ENCODE peak calls at places on chromosomes 13 and 19, in seven cellular contexts. R, Y, Q, A, I, F and K are unnamed samples.
A peak's percentile ranks its signal among the peaks of the same experiment; 100 is the strongest.

GRCh38 chr13:94758571-94758970 is 46.2 kb upstream of the SOX21 start:
- DNase-seq in R (no peak), F (no peak), I (no peak), Y (no peak), Q (no peak), A (no peak), K (no peak)

GRCh38 chr13:76754414-76754813 is 131.8 kb downstream of the KCTD12 start:
- DNase-seq in I (peak; percentile 43), R (no peak), Y (no peak), Q (no peak), A (no peak), F (peak; percentile 26), K (no peak)

GRCh38 chr19:42032428-42032827 is 37.6 kb downstream of the GRIK5 start:
- DNase-seq in Y (no peak), I (no peak), A (no peak), R (no peak), F (no peak), Q (peak; percentile 41), K (no peak)

GRCh38 chr19:50722248-50723013 is 733 bp upstream of the CLEC11A start:
- DNase-seq in R (no peak), Q (no peak), Y (no peak), A (no peak), I (no peak), F (no peak), K (no peak)

GRCh38 chr19:40530091-40530901 is 46.4 kb upstream of the SHKBP1 start:
- DNase-seq in R (no peak), Q (no peak), I (no peak), A (peak; percentile 28), F (peak; percentile 33), Y (no peak), K (peak; percentile 76)

GRCh38 chr19:41226053-41226873 is 7.2 kb downstream of the AXL start:
- DNase-seq in I (peak; percentile 47), R (no peak), Q (no peak), F (peak; percentile 89), Y (peak; percentile 97), A (peak; percentile 74), K (no peak)

GRCh38 chr13:64158910-64159309 is 2743.3 kb upstream of the PCDH20 start:
- DNase-seq in A (no peak), Y (no peak), I (no peak), Q (no peak), F (no peak), R (no peak), K (no peak)

GRCh38 chr19:7642295-7643046 is 5.6 kb downstream of the STXBP2 start:
- DNase-seq in A (no peak), I (no peak), R (no peak), Q (no peak), Y (no peak), F (no peak), K (no peak)

GRCh38 chr13:101242720-101243119 is 173.6 kb downstream of the NALCN start:
- DNase-seq in F (no peak), R (no peak), Y (no peak), Q (no peak), I (no peak), A (no peak), K (no peak)

GRCh38 chr13:74778946-74779345 is 644.7 kb upstream of the KLF12 start:
- DNase-seq in I (no peak), A (no peak), Q (no peak), F (no peak), Y (no peak), R (no peak), K (no peak)

DNA sequence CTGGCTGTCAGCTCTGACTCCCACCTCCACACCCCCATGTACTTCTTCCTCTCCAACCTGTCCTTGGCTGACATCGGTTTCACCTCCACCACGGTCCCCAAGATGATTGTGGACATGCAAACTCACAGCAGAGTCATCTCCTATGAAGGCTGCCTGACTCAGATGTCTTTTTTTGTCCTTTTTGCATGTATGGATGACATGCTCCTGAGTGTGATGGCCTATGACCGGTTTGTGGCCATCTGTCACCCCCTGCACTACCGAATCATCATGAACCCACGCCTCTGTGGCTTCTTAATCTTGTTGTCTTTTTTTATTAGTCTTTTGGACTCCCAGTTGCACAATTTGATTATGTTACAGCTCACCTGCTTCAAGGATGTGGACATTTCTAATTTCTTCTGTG is 506 bp downstream of the OR7E24 start:
- DNase-seq in Q (no peak), Y (no peak), A (no peak), F (no peak), I (no peak), R (no peak), K (no peak)
- TF ChIP-seq CTCF in Q (no peak), Y (no peak), A (no peak), F (no peak), I (no peak), R (no peak), K (no peak)

GRCh38 chr13:80030491-80030890 is 310.4 kb downstream of the SPRY2 start:
- DNase-seq in Q (no peak), A (peak; percentile 59), I (no peak), R (peak; percentile 13), Y (peak; percentile 77), F (no peak), K (no peak)
- TF ChIP-seq CTCF in Q (peak; percentile 40), A (peak; percentile 17), I (no peak), R (no peak), Y (peak; percentile 58), F (no peak), K (peak; percentile 12)

GRCh38 chr13:51251480-51251879 is 29.3 kb downstream of the FAM124A start:
- DNase-seq in R (no peak), Q (no peak), I (no peak), Y (no peak), F (no peak), A (no peak), K (no peak)

GRCh38 chr13:51249254-51249653 is 27.1 kb downstream of the FAM124A start:
- DNase-seq in A (no peak), I (no peak), Y (no peak), R (no peak), Q (no peak), F (no peak), K (no peak)

GRCh38 chr13:51249767-51250741 is 27.9 kb downstream of the FAM124A start:
- DNase-seq in I (no peak), Y (no peak), Q (no peak), F (no peak), R (peak; percentile 11), A (no peak), K (no peak)

GRCh38 chr13:51255556-51255955 is 33.4 kb downstream of the FAM124A start:
- DNase-seq in Q (no peak), Y (no peak), A (no peak), I (no peak), R (no peak), F (no peak), K (no peak)

GRCh38 chr13:51252954-51253531 is 30.8 kb downstream of the FAM124A start:
- DNase-seq in Q (no peak), F (no peak), A (no peak), Y (no peak), I (no peak), R (peak; percentile 8), K (no peak)
- TF ChIP-seq CTCF in Q (no peak), F (no peak), A (no peak), Y (no peak), I (no peak), R (no peak), K (no peak)

GRCh38 chr13:89571676-89572075 is 1775.8 kb upstream of the MIR17HG start:
- DNase-seq in R (no peak), Q (no peak), Y (no peak), A (no peak), I (no peak), F (no peak), K (no peak)

GRCh38 chr13:89568746-89569145 is 1778.7 kb upstream of the MIR17HG start:
- DNase-seq in Y (no peak), A (no peak), R (no peak), Q (no peak), F (no peak), I (no peak), K (no peak)

GRCh38 chr13:89565711-89566110 is 1781.8 kb upstream of the MIR17HG start:
- DNase-seq in Y (no peak), I (no peak), A (no peak), R (no peak), F (no peak), Q (no peak), K (no peak)

GRCh38 chr13:89567025-89567424 is 1780.5 kb upstream of the MIR17HG start:
- DNase-seq in R (no peak), Q (no peak), F (no peak), A (no peak), Y (no peak), I (no peak), K (no peak)

DNA sequence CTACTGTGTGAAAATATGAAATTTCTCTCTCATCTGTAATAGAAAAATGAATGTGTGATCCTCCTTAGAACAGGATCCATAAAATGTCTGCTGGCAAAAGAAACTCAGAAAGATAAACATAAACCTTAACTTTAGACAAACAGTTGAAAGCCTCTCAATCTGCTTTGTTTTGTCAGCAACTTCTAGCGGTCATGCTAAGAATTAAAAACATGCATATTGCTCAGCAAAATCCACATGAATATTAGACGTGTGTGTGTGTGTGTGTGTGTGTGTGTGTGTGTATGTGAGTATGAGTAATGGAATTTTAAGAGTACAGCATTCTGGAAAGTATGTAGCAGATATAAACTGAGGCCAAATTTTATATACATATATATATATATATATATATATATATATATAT is 1779.2 kb upstream of the MIR17HG start:
- DNase-seq in F (no peak), I (no peak), A (no peak), Q (no peak), Y (no peak), R (no peak), K (no peak)
- TF ChIP-seq CTCF in F (no peak), I (no peak), A (no peak), Q (no peak), Y (no peak), R (no peak), K (no peak)

GRCh38 chr19:45130888-45131615 is 29.7 kb downstream of the NKPD1 start:
- DNase-seq in F (peak; percentile 56), Y (peak; percentile 64), I (no peak), A (no peak), Q (peak; percentile 34), R (peak; percentile 53), K (no peak)
- TF ChIP-seq CTCF in F (peak; percentile 34), Y (peak; percentile 56), I (no peak), A (no peak), Q (peak; percentile 56), R (peak; percentile 31), K (peak; percentile 20)